ENCODE peak calls at places on chromosomes 12 and 14, in six cellular contexts. One of them, this sample, is unnamed.

GRCh38 chr14:25113394-25113793 is 63.4 kb upstream of the STXBP6 start:
- DNase-seq in omental fat pad: no peak
- DNase-seq in psoas muscle: no peak
- DNase-seq in NCI-H1105: no peak
- DNase-seq in GOT3: no peak
- DNase-seq in HS-5: no peak
- DNase-seq in this sample: no peak

GRCh38 chr14:102320033-102320660 is 601 bp downstream of the ZNF839 start:
- DNase-seq in omental fat pad: no peak
- DNase-seq in psoas muscle: peak; percentile 59
- DNase-seq in NCI-H1105: peak; percentile 9
- DNase-seq in GOT3: no peak
- DNase-seq in HS-5: no peak
- DNase-seq in this sample: peak; percentile 48

GRCh38 chr12:14691560-14691959 is 4.8 kb downstream of the GUCY2C start:
- DNase-seq in omental fat pad: peak; percentile 28
- DNase-seq in psoas muscle: peak; percentile 34
- DNase-seq in NCI-H1105: no peak
- DNase-seq in GOT3: no peak
- DNase-seq in HS-5: no peak
- DNase-seq in this sample: peak; percentile 92

GRCh38 chr14:61566537-61567225 is 128.6 kb upstream of the HIF1A start:
- DNase-seq in omental fat pad: peak; percentile 20
- DNase-seq in psoas muscle: no peak
- DNase-seq in NCI-H1105: no peak
- DNase-seq in GOT3: no peak
- DNase-seq in HS-5: no peak
- DNase-seq in this sample: no peak

GRCh38 chr14:101945171-101945570 is 19.2 kb upstream of the DYNC1H1 start:
- DNase-seq in omental fat pad: no peak
- DNase-seq in psoas muscle: no peak
- DNase-seq in NCI-H1105: no peak
- DNase-seq in GOT3: no peak
- DNase-seq in HS-5: no peak
- DNase-seq in this sample: no peak

GRCh38 chr12:131929530-131930456 is 717 bp downstream of the PUS1 start:
- DNase-seq in omental fat pad: no peak
- DNase-seq in psoas muscle: no peak
- DNase-seq in NCI-H1105: no peak
- DNase-seq in GOT3: no peak
- DNase-seq in HS-5: no peak
- DNase-seq in this sample: no peak

GRCh38 chr14:100387450-100387849 is 64.3 kb downstream of the SLC25A47 start:
- DNase-seq in omental fat pad: no peak
- DNase-seq in psoas muscle: no peak
- DNase-seq in NCI-H1105: no peak
- DNase-seq in GOT3: no peak
- DNase-seq in HS-5: no peak
- DNase-seq in this sample: no peak

GRCh38 chr14:98984719-98985041 is 287.3 kb downstream of the BCL11B start:
- DNase-seq in omental fat pad: no peak
- DNase-seq in psoas muscle: no peak
- DNase-seq in NCI-H1105: no peak
- DNase-seq in GOT3: no peak
- DNase-seq in HS-5: no peak
- DNase-seq in this sample: no peak

GRCh38 chr12:30862486-30862885 is 64.1 kb upstream of the TSPAN11 start:
- DNase-seq in omental fat pad: no peak
- DNase-seq in psoas muscle: no peak
- DNase-seq in NCI-H1105: no peak
- DNase-seq in GOT3: no peak
- DNase-seq in HS-5: no peak
- DNase-seq in this sample: peak; percentile 58

GRCh38 chr14:21846227-21846885 is 172.7 kb upstream of the OR4E1 start:
- DNase-seq in omental fat pad: no peak
- DNase-seq in psoas muscle: peak; percentile 17
- DNase-seq in NCI-H1105: no peak
- DNase-seq in GOT3: no peak
- DNase-seq in HS-5: no peak
- DNase-seq in this sample: no peak

GRCh38 chr12:47862881-47863280 is 41.9 kb downstream of the VDR start:
- DNase-seq in omental fat pad: no peak
- DNase-seq in psoas muscle: no peak
- DNase-seq in NCI-H1105: no peak
- DNase-seq in GOT3: no peak
- DNase-seq in HS-5: no peak
- DNase-seq in this sample: no peak

GRCh38 chr12:97639702-97640101 is 177.1 kb downstream of the RMST start:
- DNase-seq in omental fat pad: no peak
- DNase-seq in psoas muscle: no peak
- DNase-seq in NCI-H1105: no peak
- DNase-seq in GOT3: no peak
- DNase-seq in HS-5: no peak
- DNase-seq in this sample: no peak

GRCh38 chr12:48795550-48796455 is 6.9 kb upstream of the ADCY6 start:
- DNase-seq in omental fat pad: peak; percentile 80
- DNase-seq in psoas muscle: peak; percentile 59
- DNase-seq in NCI-H1105: peak; percentile 43
- DNase-seq in GOT3: no peak
- DNase-seq in HS-5: peak; percentile 38
- DNase-seq in this sample: peak; percentile 53

GRCh38 chr12:68675098-68675842 is 11.5 kb upstream of the NUP107 start:
- DNase-seq in omental fat pad: no peak
- DNase-seq in psoas muscle: no peak
- DNase-seq in NCI-H1105: no peak
- DNase-seq in GOT3: no peak
- DNase-seq in HS-5: no peak
- DNase-seq in this sample: no peak

GRCh38 chr12:131085125-131085815 is 131.6 kb downstream of the ADGRD1 start:
- DNase-seq in omental fat pad: no peak
- DNase-seq in psoas muscle: no peak
- DNase-seq in NCI-H1105: no peak
- DNase-seq in GOT3: no peak
- DNase-seq in HS-5: no peak
- DNase-seq in this sample: peak; percentile 35

GRCh38 chr14:36981832-36982528 is 190.4 kb downstream of the SLC25A21 start:
- DNase-seq in omental fat pad: no peak
- DNase-seq in psoas muscle: no peak
- DNase-seq in NCI-H1105: no peak
- DNase-seq in GOT3: no peak
- DNase-seq in HS-5: peak; percentile 59
- DNase-seq in this sample: no peak

GRCh38 chr12:44225128-44225527 is 389.2 kb downstream of the TMEM117 start:
- DNase-seq in omental fat pad: no peak
- DNase-seq in psoas muscle: no peak
- DNase-seq in NCI-H1105: no peak
- DNase-seq in GOT3: no peak
- DNase-seq in HS-5: no peak
- DNase-seq in this sample: no peak

GRCh38 chr12:39581592-39581991 is 38.0 kb downstream of the ABCD2 start:
- DNase-seq in omental fat pad: no peak
- DNase-seq in psoas muscle: no peak
- DNase-seq in NCI-H1105: no peak
- DNase-seq in GOT3: no peak
- DNase-seq in HS-5: no peak
- DNase-seq in this sample: no peak

GRCh38 chr12:124786065-124786964 is 77.3 kb downstream of the SCARB1 start:
- DNase-seq in omental fat pad: peak; percentile 75
- DNase-seq in psoas muscle: peak; percentile 80
- DNase-seq in NCI-H1105: peak; percentile 95
- DNase-seq in GOT3: no peak
- DNase-seq in HS-5: no peak
- DNase-seq in this sample: peak; percentile 83

GRCh38 chr12:46523863-46524770 is 151.5 kb upstream of the SLC38A2 start:
- DNase-seq in omental fat pad: peak; percentile 32
- DNase-seq in psoas muscle: no peak
- DNase-seq in NCI-H1105: no peak
- DNase-seq in GOT3: no peak
- DNase-seq in HS-5: peak; percentile 92
- DNase-seq in this sample: no peak

GRCh38 chr12:2681426-2682205 is 113.2 kb upstream of the FKBP4 start:
- DNase-seq in omental fat pad: no peak
- DNase-seq in psoas muscle: no peak
- DNase-seq in NCI-H1105: no peak
- DNase-seq in GOT3: no peak
- DNase-seq in HS-5: no peak
- DNase-seq in this sample: no peak

GRCh38 chr12:116525418-116526001 is 33.7 kb upstream of the MAP1LC3B2 start:
- DNase-seq in omental fat pad: no peak
- DNase-seq in psoas muscle: peak; percentile 74
- DNase-seq in NCI-H1105: no peak
- DNase-seq in GOT3: peak; percentile 46
- DNase-seq in HS-5: peak; percentile 75
- DNase-seq in this sample: peak; percentile 54

GRCh38 chr12:75161495-75161894 is 48.1 kb downstream of the KCNC2 start:
- DNase-seq in omental fat pad: no peak
- DNase-seq in psoas muscle: no peak
- DNase-seq in NCI-H1105: no peak
- DNase-seq in GOT3: no peak
- DNase-seq in HS-5: no peak
- DNase-seq in this sample: no peak

GRCh38 chr12:75781532-75782046 is 250.0 kb downstream of the PHLDA1 start:
- DNase-seq in omental fat pad: no peak
- DNase-seq in psoas muscle: no peak
- DNase-seq in NCI-H1105: no peak
- DNase-seq in GOT3: no peak
- DNase-seq in HS-5: peak; percentile 90
- DNase-seq in this sample: no peak

GRCh38 chr12:95789126-95790024 is 1.2 kb downstream of the NTN4 start:
- DNase-seq in omental fat pad: no peak
- DNase-seq in psoas muscle: peak; percentile 21
- DNase-seq in NCI-H1105: peak; percentile 40
- DNase-seq in GOT3: no peak
- DNase-seq in HS-5: no peak
- DNase-seq in this sample: peak; percentile 65

GRCh38 chr12:45435945-45436710 is 220.2 kb downstream of the ANO6 start:
- DNase-seq in omental fat pad: no peak
- DNase-seq in psoas muscle: no peak
- DNase-seq in NCI-H1105: no peak
- DNase-seq in GOT3: no peak
- DNase-seq in HS-5: no peak
- DNase-seq in this sample: no peak

GRCh38 chr14:69554500-69554899 is 20.2 kb downstream of the CCDC177 start:
- DNase-seq in omental fat pad: no peak
- DNase-seq in psoas muscle: no peak
- DNase-seq in NCI-H1105: no peak
- DNase-seq in GOT3: no peak
- DNase-seq in HS-5: no peak
- DNase-seq in this sample: no peak

GRCh38 chr14:67623114-67623513 is 3.4 kb downstream of the ARG2 start:
- DNase-seq in omental fat pad: no peak
- DNase-seq in psoas muscle: no peak
- DNase-seq in NCI-H1105: no peak
- DNase-seq in GOT3: no peak
- DNase-seq in HS-5: no peak
- DNase-seq in this sample: no peak

GRCh38 chr14:94564381-94564780 is 3.1 kb downstream of the SERPINA4 start:
- DNase-seq in omental fat pad: no peak
- DNase-seq in psoas muscle: no peak
- DNase-seq in NCI-H1105: no peak
- DNase-seq in GOT3: no peak
- DNase-seq in HS-5: no peak
- DNase-seq in this sample: no peak

GRCh38 chr14:86321151-86321550 is 791.2 kb downstream of the FLRT2 start:
- DNase-seq in omental fat pad: no peak
- DNase-seq in psoas muscle: no peak
- DNase-seq in NCI-H1105: no peak
- DNase-seq in GOT3: no peak
- DNase-seq in HS-5: no peak
- DNase-seq in this sample: no peak

GRCh38 chr12:63206908-63207307 is 55.9 kb upstream of the AVPR1A start:
- DNase-seq in omental fat pad: no peak
- DNase-seq in psoas muscle: no peak
- DNase-seq in NCI-H1105: peak; percentile 74
- DNase-seq in GOT3: peak; percentile 78
- DNase-seq in HS-5: peak; percentile 13
- DNase-seq in this sample: peak; percentile 29

GRCh38 chr12:77031745-77032144 is 33.6 kb downstream of the E2F7 start:
- DNase-seq in omental fat pad: no peak
- DNase-seq in psoas muscle: no peak
- DNase-seq in NCI-H1105: no peak
- DNase-seq in GOT3: no peak
- DNase-seq in HS-5: no peak
- DNase-seq in this sample: no peak

GRCh38 chr14:75995372-75996041 is 9.9 kb downstream of the IFT43 start:
- DNase-seq in omental fat pad: no peak
- DNase-seq in psoas muscle: peak; percentile 75
- DNase-seq in NCI-H1105: no peak
- DNase-seq in GOT3: no peak
- DNase-seq in HS-5: no peak
- DNase-seq in this sample: peak; percentile 84

This sample was measured in heart left ventricle.